ENCODE peak calls at places on chromosomes 4 and X, in five cellular contexts. One of them, this sample, is unnamed. For H3K79me1, the result is how much of the 10 kb centered on the place peaks cover.

GRCh38 chr4:110138546-110138945 is 59.9 kb downstream of the ELOVL6 start:
- DNase-seq in neuronal stem cell: no peak
- DNase-seq in H9: no peak
- DNase-seq in IMR-90: no peak
- DNase-seq in mesendoderm: no peak
- DNase-seq in this sample: no peak

GRCh38 chr4:122894802-122895201 is 27.6 kb downstream of the NUDT6 start:
- DNase-seq in neuronal stem cell: no peak
- DNase-seq in H9: no peak
- DNase-seq in IMR-90: no peak
- DNase-seq in mesendoderm: peak
- DNase-seq in this sample: no peak

GRCh38 chrX:13711141-13711540 is 22.2 kb downstream of the RAB9A start:
- DNase-seq in neuronal stem cell: no peak
- DNase-seq in H9: no peak
- DNase-seq in IMR-90: no peak
- DNase-seq in mesendoderm: no peak
- DNase-seq in this sample: no peak

GRCh38 chrX:1451676-1452496 is 823 bp downstream of the ASMTL start:
- DNase-seq in neuronal stem cell: no peak
- DNase-seq in H9: peak
- DNase-seq in IMR-90: no peak
- DNase-seq in mesendoderm: no peak
- DNase-seq in this sample: no peak

GRCh38 chrX:53458082-53458481 is 23.9 kb upstream of the HSD17B10 start:
- DNase-seq in neuronal stem cell: no peak
- DNase-seq in H9: no peak
- DNase-seq in IMR-90: peak
- DNase-seq in mesendoderm: no peak
- DNase-seq in this sample: no peak

GRCh38 chr4:186746581-186746980 is 22.9 kb upstream of the FAT1 start:
- DNase-seq in neuronal stem cell: no peak
- DNase-seq in H9: no peak
- DNase-seq in IMR-90: peak
- DNase-seq in mesendoderm: no peak
- DNase-seq in this sample: peak

GRCh38 chr4:134727696-134728095 is 526.1 kb upstream of the PABPC4L start:
- DNase-seq in neuronal stem cell: peak
- DNase-seq in H9: no peak
- DNase-seq in IMR-90: no peak
- DNase-seq in mesendoderm: no peak
- DNase-seq in this sample: no peak

GRCh38 chrX:17635231-17635630 is 102.1 kb upstream of the SCML1 start:
- DNase-seq in neuronal stem cell: peak
- DNase-seq in H9: peak
- DNase-seq in IMR-90: peak
- DNase-seq in mesendoderm: peak
- DNase-seq in this sample: no peak

GRCh38 chr4:112765317-112765989 is 128.5 kb downstream of the LARP7 start:
- DNase-seq in neuronal stem cell: peak
- DNase-seq in H9: no peak
- DNase-seq in IMR-90: peak
- DNase-seq in mesendoderm: peak
- DNase-seq in this sample: no peak

GRCh38 chrX:43847352-43847751 is 34.9 kb downstream of the MAOB start:
- DNase-seq in neuronal stem cell: no peak
- DNase-seq in H9: no peak
- DNase-seq in IMR-90: no peak
- DNase-seq in mesendoderm: no peak
- DNase-seq in this sample: no peak

GRCh38 chrX:17706676-17707075 is 30.6 kb upstream of the SCML1 start:
- DNase-seq in neuronal stem cell: no peak
- DNase-seq in H9: no peak
- DNase-seq in IMR-90: peak
- DNase-seq in mesendoderm: peak
- DNase-seq in this sample: peak

GRCh38 chrX:154352466-154352865 is 22.0 kb downstream of the FLNA start:
- DNase-seq in neuronal stem cell: no peak
- DNase-seq in H9: no peak
- DNase-seq in IMR-90: no peak
- DNase-seq in mesendoderm: no peak
- DNase-seq in this sample: no peak

GRCh38 chrX:120504569-120504968 is 35.5 kb upstream of the LAMP2 start:
- DNase-seq in neuronal stem cell: no peak
- DNase-seq in H9: no peak
- DNase-seq in IMR-90: no peak
- DNase-seq in mesendoderm: no peak
- DNase-seq in this sample: peak

GRCh38 chr4:73213917-73214663 is 44.5 kb downstream of the ANKRD17 start:
- DNase-seq in neuronal stem cell: no peak
- DNase-seq in H9: no peak
- DNase-seq in IMR-90: peak
- DNase-seq in mesendoderm: no peak
- DNase-seq in this sample: no peak

GRCh38 chr4:24179201-24179840 is 289.5 kb upstream of the PPARGC1A start:
- DNase-seq in neuronal stem cell: no peak
- DNase-seq in H9: no peak
- DNase-seq in IMR-90: no peak
- DNase-seq in mesendoderm: no peak
- DNase-seq in this sample: no peak

GRCh38 chr4:24174622-24175021 is 284.8 kb upstream of the PPARGC1A start:
- DNase-seq in neuronal stem cell: no peak
- DNase-seq in H9: no peak
- DNase-seq in IMR-90: peak
- DNase-seq in mesendoderm: no peak
- DNase-seq in this sample: peak

GRCh38 chr4:24172406-24172805 is 282.6 kb upstream of the PPARGC1A start:
- DNase-seq in neuronal stem cell: no peak
- DNase-seq in H9: no peak
- DNase-seq in IMR-90: no peak
- DNase-seq in mesendoderm: no peak
- DNase-seq in this sample: peak

GRCh38 chr4:24180586-24180985 is 290.7 kb upstream of the PPARGC1A start:
- DNase-seq in neuronal stem cell: no peak
- DNase-seq in H9: no peak
- DNase-seq in IMR-90: no peak
- DNase-seq in mesendoderm: no peak
- DNase-seq in this sample: no peak

GRCh38 chr4:24175707-24176106 is 285.9 kb upstream of the PPARGC1A start:
- DNase-seq in neuronal stem cell: no peak
- DNase-seq in H9: no peak
- DNase-seq in IMR-90: no peak
- DNase-seq in mesendoderm: no peak
- DNase-seq in this sample: no peak
- H3K79me1 ChIP-seq in neuronal stem cell: under half
- H3K79me1 ChIP-seq in H9: under half
- H3K79me1 ChIP-seq in IMR-90: under half
- H3K79me1 ChIP-seq in mesendoderm: under half
- H3K79me1 ChIP-seq in this sample: under half

GRCh38 chrX:40094041-40094899 is 3.5 kb downstream of the BCOR start:
- DNase-seq in neuronal stem cell: no peak
- DNase-seq in H9: peak
- DNase-seq in IMR-90: peak
- DNase-seq in mesendoderm: peak
- DNase-seq in this sample: peak

GRCh38 chrX:40090961-40091360 is 6.8 kb downstream of the BCOR start:
- DNase-seq in neuronal stem cell: no peak
- DNase-seq in H9: peak
- DNase-seq in IMR-90: no peak
- DNase-seq in mesendoderm: no peak
- DNase-seq in this sample: no peak

GRCh38 chrX:40091691-40092421 is 5.9 kb downstream of the BCOR start:
- DNase-seq in neuronal stem cell: no peak
- DNase-seq in H9: peak
- DNase-seq in IMR-90: no peak
- DNase-seq in mesendoderm: peak
- DNase-seq in this sample: no peak

GRCh38 chrX:40093586-40093985 is 4.2 kb downstream of the BCOR start:
- DNase-seq in neuronal stem cell: no peak
- DNase-seq in H9: no peak
- DNase-seq in IMR-90: no peak
- DNase-seq in mesendoderm: no peak
- DNase-seq in this sample: peak

GRCh38 chrX:40092808-40093435 is 4.8 kb downstream of the BCOR start:
- DNase-seq in neuronal stem cell: no peak
- DNase-seq in H9: peak
- DNase-seq in IMR-90: no peak
- DNase-seq in mesendoderm: peak
- DNase-seq in this sample: no peak
- H2AK5ac ChIP-seq in neuronal stem cell: no peak
- H2AK5ac ChIP-seq in H9: peak
- H2AK5ac ChIP-seq in IMR-90: no peak
- H2AK5ac ChIP-seq in mesendoderm: no peak
- H2AK5ac ChIP-seq in this sample: no peak

GRCh38 chr4:185005209-185005819 is 13.0 kb upstream of the HELT start:
- DNase-seq in neuronal stem cell: peak
- DNase-seq in H9: peak
- DNase-seq in IMR-90: peak
- DNase-seq in mesendoderm: peak
- DNase-seq in this sample: peak
- H3K4ac ChIP-seq in neuronal stem cell: no peak
- H3K4ac ChIP-seq in H9: no peak
- H3K4ac ChIP-seq in IMR-90: no peak
- H3K4ac ChIP-seq in mesendoderm: no peak
- H3K4ac ChIP-seq in this sample: no peak

DNA sequence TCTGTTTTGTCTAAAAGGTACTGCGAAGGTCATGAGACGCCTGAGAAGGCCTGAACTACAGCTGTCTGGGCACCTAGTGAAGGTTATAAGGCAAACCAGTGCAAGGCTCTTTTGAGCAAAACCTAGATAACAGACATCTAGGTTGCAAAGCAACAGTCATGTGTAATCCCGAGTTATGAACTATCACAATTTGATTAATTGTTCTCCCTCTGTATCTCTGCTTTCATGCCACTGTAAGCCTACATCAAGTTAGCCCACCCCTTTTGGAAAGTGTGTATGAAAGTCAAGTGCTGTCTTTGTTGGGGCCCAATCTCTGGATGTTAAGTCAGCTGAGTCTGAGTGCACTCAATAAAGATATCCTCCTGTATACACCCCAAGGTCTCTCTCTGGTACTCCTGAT is 31.9 kb upstream of the UGT2B7 start:
- DNase-seq in neuronal stem cell: no peak
- DNase-seq in H9: no peak
- DNase-seq in IMR-90: no peak
- DNase-seq in mesendoderm: no peak
- DNase-seq in this sample: no peak
- H3K79me1 ChIP-seq in neuronal stem cell: under half
- H3K79me1 ChIP-seq in H9: under half
- H3K79me1 ChIP-seq in IMR-90: under half
- H3K79me1 ChIP-seq in mesendoderm: under half
- H3K79me1 ChIP-seq in this sample: under half

This sample was measured in trophoblast cell.